ENCODE peak calls at places on chromosomes 16 and 17, in ten cellular contexts. Y is HAP-1; U is naive thymus-derived CD4-positive, alpha-beta T cell; B is neuronal stem cell; Q is CD4-positive, CD25-positive, alpha-beta regulatory T cell; L is A549; I is PC-9; V is cardiac muscle cell; O is brain microvascular endothelial cell; A is upper lobe of right lung. H is an unnamed sample.

GRCh38 chr17:33521784-33522183 is 228.7 kb upstream of the ASIC2 start:
- DNase-seq in O (no peak), B (peak; percentile 11), Y (peak; percentile 23), Q (no peak), A (no peak), I (peak; percentile 5), V (no peak), L (peak; percentile 40), U (no peak), H (no peak)

GRCh38 chr16:46948548-46949166 is 24.8 kb downstream of the DNAJA2 start:
- DNase-seq in Q (no peak), B (no peak), V (no peak), O (no peak), A (no peak), I (no peak), U (no peak), L (no peak), Y (no peak), H (no peak)

GRCh38 chr17:50584116-50584515 is 23.6 kb downstream of the CACNA1G start:
- DNase-seq in Y (no peak), I (no peak), L (no peak), U (no peak), Q (no peak), A (no peak), B (no peak), V (no peak), O (no peak), H (no peak)

GRCh38 chr17:38824899-38825761 is at the start of gene CWC25:
- DNase-seq in O (peak; percentile 98), I (peak; percentile 94), B (peak; percentile 98), L (peak; percentile 90), Y (peak; percentile 95), A (peak; percentile 96), V (peak; percentile 97), Q (peak; percentile 99), U (peak; percentile 95), H (peak; percentile 88)

GRCh38 chr16:55437627-55438026 is 41.4 kb upstream of the MMP2 start:
- DNase-seq in Q (no peak), B (no peak), I (no peak), V (peak; percentile 62), Y (no peak), U (no peak), L (no peak), A (no peak), O (peak; percentile 24), H (peak; percentile 63)

GRCh38 chr17:48998557-48999440 is 1.6 kb downstream of the IGF2BP1 start:
- DNase-seq in L (no peak), O (no peak), A (no peak), B (no peak), Q (no peak), I (no peak), Y (peak; percentile 38), V (peak; percentile 67), U (no peak), H (no peak)

GRCh38 chr17:78381601-78382168 is 3.2 kb downstream of the PGS1 start:
- DNase-seq in L (no peak), U (peak; percentile 33), O (no peak), B (no peak), Y (no peak), A (no peak), I (no peak), Q (peak; percentile 68), V (no peak), H (no peak)

GRCh38 chr17:71914812-71915211 is 206.0 kb upstream of the SOX9 start:
- DNase-seq in B (no peak), A (no peak), Y (no peak), U (no peak), V (no peak), Q (no peak), O (no peak), I (no peak), L (no peak), H (no peak)

GRCh38 chr17:4950757-4951204 is at the start of gene ENO3:
- DNase-seq in B (peak; percentile 76), L (peak; percentile 40), A (no peak), V (no peak), I (no peak), O (no peak), U (no peak), Q (no peak), Y (peak; percentile 63), H (no peak)

GRCh38 chr17:4948166-4948996 is at the start of gene PFN1:
- DNase-seq in U (peak; percentile 85), L (peak; percentile 98), A (peak; percentile 95), O (peak; percentile 88), Q (peak; percentile 91), V (peak; percentile 97), I (peak; percentile 89), Y (peak; percentile 95), B (peak; percentile 82), H (peak; percentile 74)

GRCh38 chr17:4950075-4950756 is 703 bp upstream of the ENO3 start:
- DNase-seq in O (no peak), Q (peak; percentile 29), L (peak; percentile 36), U (no peak), Y (peak; percentile 68), A (peak; percentile 85), B (no peak), I (peak; percentile 53), V (no peak), H (no peak)

GRCh38 chr17:4948997-4949320 is 629 bp upstream of the PFN1 start:
- DNase-seq in A (peak; percentile 94), Q (peak; percentile 80), I (peak; percentile 92), U (peak; percentile 69), B (peak; percentile 88), V (peak; percentile 95), Y (peak; percentile 89), L (no peak), O (no peak), H (peak; percentile 56)

DNA sequence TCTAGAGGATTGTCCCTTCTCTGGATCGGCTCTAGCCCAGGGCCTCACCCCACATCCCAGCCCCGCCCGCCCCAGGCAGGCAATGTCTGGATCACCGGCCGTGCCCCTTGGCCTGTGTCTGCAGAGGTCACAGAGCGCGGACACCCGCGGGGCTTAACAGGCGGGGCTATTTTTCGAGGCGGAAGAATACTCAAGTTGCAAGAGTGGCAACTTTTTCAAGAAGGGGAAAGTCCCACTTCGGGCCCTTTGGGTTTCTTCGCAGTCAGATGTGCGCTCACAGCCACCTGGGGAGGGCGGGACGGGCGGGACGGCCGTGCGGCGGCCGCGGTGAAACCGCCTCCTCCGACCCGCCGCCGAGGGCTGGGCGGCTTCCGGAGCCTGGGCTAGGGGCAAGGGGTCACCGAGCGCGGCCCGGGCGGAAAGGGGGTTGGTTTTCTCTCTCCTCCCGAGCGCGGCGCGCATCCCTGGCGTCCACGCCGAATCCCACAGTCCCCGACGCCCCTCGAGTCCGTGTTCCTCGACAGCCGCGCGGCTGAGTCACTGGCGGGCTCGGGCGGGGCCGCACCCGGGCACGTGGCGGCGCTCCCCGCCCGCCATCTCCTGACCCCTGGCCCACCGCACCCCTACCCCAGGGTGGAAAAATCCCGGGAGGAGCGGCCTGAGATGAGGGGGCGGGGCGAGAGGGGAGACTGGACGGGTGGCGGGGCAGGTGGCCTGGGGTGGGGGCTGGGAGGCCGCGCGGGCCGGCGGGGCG is 1.2 kb upstream of the PFN1 start:
- DNase-seq in B (peak; percentile 87), Q (peak; percentile 83), U (peak; percentile 69), O (peak; percentile 53), Y (peak; percentile 90), A (peak; percentile 94), L (peak; percentile 83), V (peak; percentile 73), I (peak; percentile 94), H (no peak)
- H3K4me3 ChIP-seq in B (peak overlapping the region; percentile 100), Q (peak overlapping the region; percentile 86), U (peak overlapping the region; percentile 98), O (peak overlapping the region; percentile 60), Y (peak overlapping the region; percentile 98), A (peak overlapping the region; percentile 99), L (peak overlapping the region; percentile 98), V (peak overlapping the region; percentile 96), I (peak overlapping the region; percentile 99), H (peak overlapping the region; percentile 62)

DNA sequence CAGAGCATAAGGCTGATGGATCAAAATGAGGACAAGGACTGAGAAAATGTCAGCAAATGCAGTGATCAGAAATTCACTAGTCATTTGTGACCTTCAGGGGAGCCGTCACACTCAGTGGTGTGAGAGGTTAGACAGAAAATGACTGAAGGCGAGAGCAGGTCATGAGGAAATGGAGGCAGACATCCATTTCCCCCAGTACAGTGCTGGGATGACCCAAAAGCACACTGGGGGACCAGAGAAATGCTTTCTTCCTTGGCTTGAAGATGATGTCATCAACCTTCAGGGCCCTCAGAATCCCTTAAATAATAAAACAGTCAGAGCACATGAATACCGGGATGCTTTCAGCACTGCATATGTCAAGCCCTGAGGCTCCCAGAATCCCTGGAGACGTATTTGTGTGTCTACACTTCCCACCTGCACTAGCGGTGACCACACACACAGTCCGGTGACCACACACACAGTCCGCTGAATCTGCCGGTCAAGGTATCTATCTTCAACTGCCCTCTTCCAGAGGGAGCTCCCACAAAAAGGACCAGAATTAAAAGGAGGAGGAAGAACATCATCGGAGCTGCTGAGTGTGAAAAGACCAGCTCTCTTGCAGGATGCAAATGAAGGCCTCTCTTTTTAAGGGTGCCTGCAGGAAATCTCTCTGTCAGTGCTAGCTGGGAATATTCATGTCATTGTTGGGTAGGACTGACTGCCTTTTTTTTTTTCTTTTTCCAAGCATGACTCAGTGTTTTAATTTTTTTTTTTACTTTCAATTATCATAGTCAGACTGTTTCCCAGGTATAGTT is 8.2 kb downstream of the UBE2O start:
- DNase-seq in Q (no peak), U (no peak), L (no peak), Y (peak; percentile 51), V (no peak), I (no peak), O (peak; percentile 40), B (no peak), A (no peak), H (no peak)
- H3K4me3 ChIP-seq in Q (no peak overlapping the region), U (no peak overlapping the region), L (no peak overlapping the region), Y (no peak overlapping the region), V (no peak overlapping the region), I (no peak overlapping the region), O (no peak overlapping the region), B (no peak overlapping the region), A (no peak overlapping the region), H (no peak overlapping the region)

GRCh38 chr16:12329246-12329995 is 352.9 kb downstream of the SNX29 start:
- DNase-seq in Y (no peak), O (no peak), B (no peak), I (no peak), L (no peak), U (no peak), V (no peak), A (no peak), Q (no peak), H (no peak)

GRCh38 chr16:12332553-12332952 is 356.0 kb downstream of the SNX29 start:
- DNase-seq in O (no peak), I (no peak), U (no peak), B (no peak), Y (no peak), V (no peak), Q (no peak), A (no peak), L (no peak), H (no peak)

GRCh38 chr16:12330541-12330940 is 354.0 kb downstream of the SNX29 start:
- DNase-seq in B (no peak), V (no peak), L (no peak), U (no peak), O (no peak), Q (no peak), A (no peak), I (no peak), Y (no peak), H (no peak)

GRCh38 chr16:12327971-12328726 is 351.6 kb downstream of the SNX29 start:
- DNase-seq in V (no peak), O (no peak), L (no peak), B (no peak), A (no peak), Q (no peak), I (no peak), U (no peak), Y (no peak), H (no peak)

GRCh38 chr16:12330977-12331376 is 354.4 kb downstream of the SNX29 start:
- DNase-seq in Q (no peak), Y (no peak), V (no peak), A (no peak), U (no peak), B (no peak), O (no peak), I (no peak), L (no peak), H (no peak)
- H3K4me3 ChIP-seq in Q (no peak overlapping the region), Y (no peak overlapping the region), V (no peak overlapping the region), A (no peak overlapping the region), U (no peak overlapping the region), B (no peak overlapping the region), O (no peak overlapping the region), I (no peak overlapping the region), L (no peak overlapping the region), H (no peak overlapping the region)

GRCh38 chr16:48556913-48557351 is 53.0 kb downstream of the N4BP1 start:
- DNase-seq in B (no peak), U (no peak), A (no peak), L (no peak), Y (no peak), I (no peak), V (peak; percentile 35), Q (no peak), O (peak; percentile 59), H (peak; percentile 23)
- H3K4me3 ChIP-seq in B (no peak overlapping the region), U (no peak overlapping the region), A (no peak overlapping the region), L (no peak overlapping the region), Y (no peak overlapping the region), I (no peak overlapping the region), V (no peak overlapping the region), Q (no peak overlapping the region), O (no peak overlapping the region), H (no peak overlapping the region)